ENCODE peak calls at places on chromosome 10, in four cellular contexts. H, D, Q and N are unnamed samples.

GRCh38 chr10:90179696-90180407 is 478.5 kb downstream of the KIF20B start:
- DNase-seq in D (no peak), Q (no peak), H (no peak), N (peak; percentile 43)

GRCh38 chr10:86267286-86268195 is 99.1 kb downstream of the GRID1 start:
- DNase-seq in H (no peak), Q (no peak), D (no peak), N (no peak)

GRCh38 chr10:94680544-94680943 is 3.0 kb upstream of the CYP2C18 start:
- DNase-seq in Q (no peak), D (no peak), H (no peak), N (no peak)

GRCh38 chr10:44958196-44958896 is 1.3 kb upstream of the RASSF4 start:
- DNase-seq in H (no peak), Q (no peak), D (no peak), N (no peak)

GRCh38 chr10:47230957-47231356 is 69.0 kb upstream of the GDF10 start:
- DNase-seq in H (no peak), D (no peak), Q (no peak), N (no peak)

GRCh38 chr10:68655620-68656126 is 65.4 kb upstream of the CCAR1 start:
- DNase-seq in Q (no peak), D (no peak), H (no peak), N (no peak)

GRCh38 chr10:49781247-49781646 is 19.1 kb upstream of the OGDHL start:
- DNase-seq in H (no peak), D (no peak), Q (no peak), N (no peak)

GRCh38 chr10:122301811-122302115 is 30.7 kb downstream of the BTBD16 start:
- DNase-seq in H (no peak), D (no peak), Q (no peak), N (no peak)

GRCh38 chr10:21047096-21047495 is 150.0 kb upstream of the NEBL start:
- DNase-seq in D (no peak), Q (no peak), H (no peak), N (no peak)

GRCh38 chr10:46556515-46557318 is at the start of gene GPRIN2:
- DNase-seq in H (no peak), D (no peak), Q (no peak), N (no peak)

GRCh38 chr10:94183666-94184264 is 179.0 kb downstream of the NOC3L start:
- DNase-seq in H (no peak), D (no peak), Q (no peak), N (no peak)

GRCh38 chr10:50395279-50395678 is 144.0 kb upstream of the ASAH2 start:
- DNase-seq in D (no peak), H (no peak), Q (no peak), N (peak; percentile 50)

GRCh38 chr10:34305189-34305588 is 509.9 kb downstream of the PARD3 start:
- DNase-seq in D (peak; percentile 7), Q (no peak), H (peak; percentile 19), N (no peak)

GRCh38 chr10:7545256-7545655 is 121.5 kb downstream of the ITIH5 start:
- DNase-seq in H (no peak), Q (no peak), D (no peak), N (no peak)

GRCh38 chr10:127196955-127197432 is 603 bp upstream of the INSYN2A start:
- DNase-seq in Q (no peak), H (no peak), D (no peak), N (no peak)

GRCh38 chr10:31322647-31323046 is 3.6 kb downstream of the ZEB1 start:
- DNase-seq in H (no peak), D (no peak), Q (no peak), N (no peak)

GRCh38 chr10:6083523-6084475 is 5.0 kb upstream of the RBM17 start:
- DNase-seq in Q (no peak), H (no peak), D (no peak), N (no peak)
- TF ChIP-seq SPI1 in Q (no peak), H (no peak), D (no peak), N (no peak)

DNA sequence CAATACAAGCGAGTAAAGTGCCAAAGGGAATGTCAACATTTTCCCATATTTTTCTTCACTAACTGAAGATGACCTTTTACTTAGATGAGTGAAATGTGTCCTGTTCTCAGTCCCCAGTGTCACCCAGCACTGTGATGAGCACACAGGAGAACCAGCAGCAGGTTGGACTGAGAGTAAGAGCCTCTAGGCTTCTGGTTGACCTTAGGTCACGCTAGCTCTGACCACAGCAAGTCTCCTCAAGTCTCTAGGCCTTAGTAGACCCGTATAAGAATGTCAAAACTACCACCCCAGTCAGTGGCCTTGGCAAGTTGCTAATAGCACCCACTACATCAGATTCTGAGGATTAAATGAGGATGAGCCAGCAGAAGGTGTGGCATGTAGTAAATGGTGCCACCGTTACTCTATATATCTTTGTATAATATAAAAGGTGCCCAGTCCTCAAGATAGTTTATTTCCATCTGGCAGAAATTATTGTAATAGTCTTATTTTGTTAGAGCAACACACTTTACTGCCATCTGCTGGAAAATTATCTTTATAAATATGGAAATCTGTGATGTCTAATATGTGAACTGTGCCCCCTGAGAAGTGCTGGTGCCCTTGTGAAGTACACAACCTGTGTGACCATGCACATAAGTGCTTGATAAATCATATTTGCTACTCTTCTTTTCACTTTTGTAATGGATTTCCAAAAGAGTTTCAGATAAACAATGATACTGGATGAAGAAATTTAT is 75.7 kb downstream of the SPAG6 start:
- DNase-seq in Q (no peak), D (no peak), H (peak; percentile 17), N (no peak)
- TF ChIP-seq SPI1 in Q (no peak), D (no peak), H (no peak), N (no peak)

GRCh38 chr10:70603439-70603778 is 868 bp upstream of the PRF1 start:
- DNase-seq in D (no peak), H (no peak), Q (no peak), N (no peak)
- TF ChIP-seq SPI1 in D (no peak), H (no peak), Q (no peak), N (no peak)

GRCh38 chr10:132328130-132328529 is 3.9 kb upstream of the LRRC27 start:
- DNase-seq in H (no peak), D (no peak), Q (no peak), N (no peak)

GRCh38 chr10:132331259-132331955 is 586 bp upstream of the LRRC27 start:
- DNase-seq in Q (no peak), H (peak; percentile 99), D (no peak), N (peak; percentile 48)

GRCh38 chr10:132330486-132330833 is 1.5 kb upstream of the LRRC27 start:
- DNase-seq in Q (no peak), D (no peak), H (no peak), N (no peak)

GRCh38 chr10:132328738-132329137 is 3.3 kb upstream of the LRRC27 start:
- DNase-seq in H (no peak), D (no peak), Q (no peak), N (no peak)

GRCh38 chr10:132329565-132330485 is 2.2 kb upstream of the LRRC27 start:
- DNase-seq in Q (no peak), H (no peak), D (no peak), N (peak; percentile 57)
- TF ChIP-seq SPI1 in Q (no peak), H (no peak), D (no peak), N (no peak)

GRCh38 chr10:930415-931325 is 835 bp downstream of the LARP4B start:
- DNase-seq in Q (no peak), D (no peak), H (peak; percentile 60), N (peak; percentile 5)
- TF ChIP-seq SPI1 in Q (no peak), D (no peak), H (no peak), N (no peak)